ENCODE peak calls at places on chromosomes 3 and 15, in four cellular contexts. One of them, this sample, is unnamed.

GRCh38 chr3:23161896-23162570 is 41.1 kb upstream of the UBE2E2 start:
- DNase-seq in mammary epithelial cell: peak; percentile 17
- DNase-seq in fibroblast of lung: peak; percentile 22
- DNase-seq in HepG2: no peak
- DNase-seq in this sample: no peak

GRCh38 chr3:57998366-57999283 is 9.6 kb upstream of the FLNB start:
- DNase-seq in fibroblast of lung: no peak
- DNase-seq in mammary epithelial cell: peak; percentile 76
- DNase-seq in HepG2: peak; percentile 77
- DNase-seq in this sample: peak; percentile 42

GRCh38 chr15:43998607-43999006 is 171.8 kb downstream of the WDR76 start:
- DNase-seq in HepG2: no peak
- DNase-seq in fibroblast of lung: peak; percentile 70
- DNase-seq in mammary epithelial cell: no peak
- DNase-seq in this sample: peak; percentile 37

GRCh38 chr15:34628577-34629152 is 45.2 kb upstream of the GOLGA8B start:
- DNase-seq in fibroblast of lung: peak; percentile 54
- DNase-seq in HepG2: no peak
- DNase-seq in mammary epithelial cell: peak; percentile 21
- DNase-seq in this sample: no peak

GRCh38 chr3:175818811-175819464 is 959.8 kb downstream of the NAALADL2 start:
- DNase-seq in mammary epithelial cell: peak; percentile 16
- DNase-seq in HepG2: no peak
- DNase-seq in fibroblast of lung: no peak
- DNase-seq in this sample: no peak

GRCh38 chr3:150236683-150237082 is 171.4 kb upstream of the TSC22D2 start:
- DNase-seq in fibroblast of lung: no peak
- DNase-seq in HepG2: no peak
- DNase-seq in mammary epithelial cell: no peak
- DNase-seq in this sample: no peak

GRCh38 chr15:75648156-75649000 is 666 bp downstream of the SNX33 start:
- DNase-seq in fibroblast of lung: peak; percentile 53
- DNase-seq in mammary epithelial cell: peak; percentile 38
- DNase-seq in HepG2: peak; percentile 63
- DNase-seq in this sample: peak; percentile 77

GRCh38 chr15:96559087-96559486 is 228.6 kb downstream of the NR2F2 start:
- DNase-seq in fibroblast of lung: no peak
- DNase-seq in HepG2: no peak
- DNase-seq in mammary epithelial cell: no peak
- DNase-seq in this sample: no peak

GRCh38 chr3:127688416-127689265 is 15.9 kb downstream of the ABTB1 start:
- DNase-seq in fibroblast of lung: peak; percentile 55
- DNase-seq in HepG2: no peak
- DNase-seq in mammary epithelial cell: no peak
- DNase-seq in this sample: no peak

GRCh38 chr15:59689626-59690236 is 611 bp upstream of the BNIP2 start:
- DNase-seq in HepG2: peak; percentile 57
- DNase-seq in mammary epithelial cell: peak; percentile 74
- DNase-seq in fibroblast of lung: peak; percentile 63
- DNase-seq in this sample: no peak

GRCh38 chr3:194322701-194323174 is 28.4 kb downstream of the CPN2 start:
- DNase-seq in fibroblast of lung: peak; percentile 49
- DNase-seq in HepG2: peak; percentile 50
- DNase-seq in mammary epithelial cell: peak; percentile 100
- DNase-seq in this sample: no peak

GRCh38 chr3:100039075-100039474 is 75.2 kb downstream of the FILIP1L start:
- DNase-seq in mammary epithelial cell: no peak
- DNase-seq in HepG2: no peak
- DNase-seq in fibroblast of lung: no peak
- DNase-seq in this sample: no peak

GRCh38 chr15:62712455-62712839 is 330.1 kb upstream of the TPM1 start:
- DNase-seq in mammary epithelial cell: no peak
- DNase-seq in fibroblast of lung: no peak
- DNase-seq in HepG2: no peak
- DNase-seq in this sample: no peak

GRCh38 chr3:146449584-146449983 is 19.8 kb downstream of the PLSCR2 start:
- DNase-seq in HepG2: no peak
- DNase-seq in mammary epithelial cell: no peak
- DNase-seq in fibroblast of lung: no peak
- DNase-seq in this sample: no peak

GRCh38 chr15:64692166-64692565 is 83.2 kb downstream of the RBPMS2 start:
- DNase-seq in fibroblast of lung: no peak
- DNase-seq in mammary epithelial cell: no peak
- DNase-seq in HepG2: no peak
- DNase-seq in this sample: no peak

GRCh38 chr3:196757876-196758739 is 18.5 kb downstream of the PAK2 start:
- DNase-seq in HepG2: no peak
- DNase-seq in fibroblast of lung: peak; percentile 76
- DNase-seq in mammary epithelial cell: peak; percentile 56
- DNase-seq in this sample: no peak

GRCh38 chr3:172612871-172613678 is 89.8 kb upstream of the TNFSF10 start:
- DNase-seq in HepG2: peak; percentile 83
- DNase-seq in mammary epithelial cell: no peak
- DNase-seq in fibroblast of lung: no peak
- DNase-seq in this sample: no peak

GRCh38 chr3:55343486-55344357 is 143.4 kb downstream of the WNT5A start:
- DNase-seq in fibroblast of lung: no peak
- DNase-seq in mammary epithelial cell: no peak
- DNase-seq in HepG2: no peak
- DNase-seq in this sample: no peak

GRCh38 chr3:16476636-16477035 is 36.9 kb downstream of the RFTN1 start:
- DNase-seq in fibroblast of lung: peak; percentile 98
- DNase-seq in HepG2: no peak
- DNase-seq in mammary epithelial cell: peak; percentile 20
- DNase-seq in this sample: no peak

GRCh38 chr3:196740476-196741400 is 1.1 kb downstream of the PAK2 start:
- DNase-seq in HepG2: peak; percentile 45
- DNase-seq in fibroblast of lung: peak; percentile 55
- DNase-seq in mammary epithelial cell: peak; percentile 48
- DNase-seq in this sample: peak; percentile 57

GRCh38 chr3:44337253-44337652 is 1.3 kb upstream of the TCAIM start:
- DNase-seq in mammary epithelial cell: no peak
- DNase-seq in fibroblast of lung: no peak
- DNase-seq in HepG2: no peak
- DNase-seq in this sample: no peak

GRCh38 chr3:74129056-74129455 is 485.4 kb downstream of the CNTN3 start:
- DNase-seq in mammary epithelial cell: no peak
- DNase-seq in fibroblast of lung: no peak
- DNase-seq in HepG2: no peak
- DNase-seq in this sample: no peak

GRCh38 chr3:176647988-176648387 is 549.3 kb downstream of the TBL1XR1 start:
- DNase-seq in HepG2: no peak
- DNase-seq in fibroblast of lung: no peak
- DNase-seq in mammary epithelial cell: no peak
- DNase-seq in this sample: no peak

GRCh38 chr3:3200632-3201212 is 21.2 kb upstream of the CRBN start:
- DNase-seq in HepG2: peak; percentile 71
- DNase-seq in fibroblast of lung: peak; percentile 72
- DNase-seq in mammary epithelial cell: peak; percentile 46
- DNase-seq in this sample: peak; percentile 38

GRCh38 chr3:18423401-18424212 is 1.5 kb downstream of the SATB1 start:
- DNase-seq in fibroblast of lung: peak; percentile 66
- DNase-seq in HepG2: no peak
- DNase-seq in mammary epithelial cell: peak; percentile 46
- DNase-seq in this sample: peak; percentile 43

GRCh38 chr15:97683816-97684215 is 276.7 kb upstream of the ARRDC4 start:
- DNase-seq in HepG2: no peak
- DNase-seq in fibroblast of lung: no peak
- DNase-seq in mammary epithelial cell: no peak
- DNase-seq in this sample: no peak

GRCh38 chr3:47347217-47347801 is 33.5 kb upstream of the PTPN23 start:
- DNase-seq in fibroblast of lung: peak; percentile 68
- DNase-seq in mammary epithelial cell: peak; percentile 47
- DNase-seq in HepG2: no peak
- DNase-seq in this sample: no peak

GRCh38 chr15:89885611-89886010 is 8.2 kb downstream of the AP3S2 start:
- DNase-seq in mammary epithelial cell: no peak
- DNase-seq in HepG2: no peak
- DNase-seq in fibroblast of lung: no peak
- DNase-seq in this sample: no peak

GRCh38 chr15:65790692-65791334 is 1.3 kb downstream of the DENND4A start:
- DNase-seq in fibroblast of lung: peak; percentile 70
- DNase-seq in mammary epithelial cell: no peak
- DNase-seq in HepG2: no peak
- DNase-seq in this sample: peak; percentile 35

GRCh38 chr15:59791646-59792208 is 102.6 kb upstream of the BNIP2 start:
- DNase-seq in mammary epithelial cell: no peak
- DNase-seq in fibroblast of lung: no peak
- DNase-seq in HepG2: no peak
- DNase-seq in this sample: no peak

GRCh38 chr15:28955686-28956421 is 70.1 kb downstream of the APBA2 start:
- DNase-seq in mammary epithelial cell: no peak
- DNase-seq in fibroblast of lung: peak; percentile 42
- DNase-seq in HepG2: no peak
- DNase-seq in this sample: no peak

GRCh38 chr15:33068531-33068990 is 126.0 kb downstream of the FMN1 start:
- DNase-seq in HepG2: peak; percentile 6
- DNase-seq in mammary epithelial cell: peak; percentile 86
- DNase-seq in fibroblast of lung: peak; percentile 59
- DNase-seq in this sample: peak; percentile 50

GRCh38 chr15:78855746-78856145 is 16.9 kb upstream of the MORF4L1 start:
- DNase-seq in fibroblast of lung: no peak
- DNase-seq in HepG2: no peak
- DNase-seq in mammary epithelial cell: peak; percentile 39
- DNase-seq in this sample: no peak

GRCh38 chr15:96330064-96330449 is 443 bp upstream of the NR2F2 start:
- DNase-seq in mammary epithelial cell: peak; percentile 76
- DNase-seq in HepG2: no peak
- DNase-seq in fibroblast of lung: peak; percentile 90
- DNase-seq in this sample: no peak

GRCh38 chr15:45331977-45332376 is 46.4 kb downstream of the GATM start:
- DNase-seq in mammary epithelial cell: no peak
- DNase-seq in fibroblast of lung: peak; percentile 5
- DNase-seq in HepG2: no peak
- DNase-seq in this sample: no peak

GRCh38 chr3:178703268-178703975 is 167.2 kb downstream of the KCNMB2 start:
- DNase-seq in mammary epithelial cell: peak; percentile 80
- DNase-seq in HepG2: no peak
- DNase-seq in fibroblast of lung: peak; percentile 96
- DNase-seq in this sample: no peak

GRCh38 chr3:69323941-69324340 is 61.9 kb downstream of the FRMD4B start:
- DNase-seq in mammary epithelial cell: no peak
- DNase-seq in HepG2: no peak
- DNase-seq in fibroblast of lung: no peak
- DNase-seq in this sample: no peak
- H4K20me1 ChIP-seq in mammary epithelial cell: no peaks in the 10 kb centered on the region
- H4K20me1 ChIP-seq in HepG2: no peaks in the 10 kb centered on the region
- H4K20me1 ChIP-seq in fibroblast of lung: no peaks in the 10 kb centered on the region
- H4K20me1 ChIP-seq in this sample: no peaks in the 10 kb centered on the region

GRCh38 chr3:65550137-65550536 is 488.6 kb downstream of the MAGI1 start:
- DNase-seq in fibroblast of lung: no peak
- DNase-seq in HepG2: no peak
- DNase-seq in mammary epithelial cell: no peak
- DNase-seq in this sample: no peak
- H4K20me1 ChIP-seq in fibroblast of lung: no peaks in the 10 kb centered on the region
- H4K20me1 ChIP-seq in HepG2: peaks cover 43% of the 10 kb centered on the region
- H4K20me1 ChIP-seq in mammary epithelial cell: no peaks in the 10 kb centered on the region
- H4K20me1 ChIP-seq in this sample: peaks cover 7% of the 10 kb centered on the region

GRCh38 chr15:73608475-73608874 is 24.7 kb downstream of the NPTN start:
- DNase-seq in mammary epithelial cell: no peak
- DNase-seq in HepG2: no peak
- DNase-seq in fibroblast of lung: no peak
- DNase-seq in this sample: no peak
- H4K20me1 ChIP-seq in mammary epithelial cell: peaks cover 3% of the 10 kb centered on the region
- H4K20me1 ChIP-seq in HepG2: peaks cover 23% of the 10 kb centered on the region
- H4K20me1 ChIP-seq in fibroblast of lung: no peaks in the 10 kb centered on the region
- H4K20me1 ChIP-seq in this sample: peaks cover 91% of the 10 kb centered on the region

GRCh38 chr15:69452702-69453513 is at the start of gene RPLP1:
- DNase-seq in mammary epithelial cell: peak; percentile 90
- DNase-seq in HepG2: no peak
- DNase-seq in fibroblast of lung: peak; percentile 96
- DNase-seq in this sample: peak; percentile 97
- H4K20me1 ChIP-seq in mammary epithelial cell: peaks cover 23% of the 10 kb centered on the region
- H4K20me1 ChIP-seq in HepG2: peaks cover 40% of the 10 kb centered on the region
- H4K20me1 ChIP-seq in fibroblast of lung: peaks cover 6% of the 10 kb centered on the region
- H4K20me1 ChIP-seq in this sample: peaks cover 49% of the 10 kb centered on the region

GRCh38 chr3:52130966-52131637 is 23.1 kb downstream of the POC1A start:
- DNase-seq in fibroblast of lung: no peak
- DNase-seq in mammary epithelial cell: no peak
- DNase-seq in HepG2: no peak
- DNase-seq in this sample: no peak

GRCh38 chr3:52135332-52135731 is 18.9 kb downstream of the POC1A start:
- DNase-seq in HepG2: no peak
- DNase-seq in mammary epithelial cell: no peak
- DNase-seq in fibroblast of lung: no peak
- DNase-seq in this sample: no peak

GRCh38 chr3:52136513-52136912 is 17.7 kb downstream of the POC1A start:
- DNase-seq in fibroblast of lung: peak; percentile 40
- DNase-seq in HepG2: no peak
- DNase-seq in mammary epithelial cell: no peak
- DNase-seq in this sample: peak; percentile 42

GRCh38 chr3:52134761-52135160 is 19.5 kb downstream of the POC1A start:
- DNase-seq in HepG2: no peak
- DNase-seq in mammary epithelial cell: no peak
- DNase-seq in fibroblast of lung: no peak
- DNase-seq in this sample: no peak

DNA sequence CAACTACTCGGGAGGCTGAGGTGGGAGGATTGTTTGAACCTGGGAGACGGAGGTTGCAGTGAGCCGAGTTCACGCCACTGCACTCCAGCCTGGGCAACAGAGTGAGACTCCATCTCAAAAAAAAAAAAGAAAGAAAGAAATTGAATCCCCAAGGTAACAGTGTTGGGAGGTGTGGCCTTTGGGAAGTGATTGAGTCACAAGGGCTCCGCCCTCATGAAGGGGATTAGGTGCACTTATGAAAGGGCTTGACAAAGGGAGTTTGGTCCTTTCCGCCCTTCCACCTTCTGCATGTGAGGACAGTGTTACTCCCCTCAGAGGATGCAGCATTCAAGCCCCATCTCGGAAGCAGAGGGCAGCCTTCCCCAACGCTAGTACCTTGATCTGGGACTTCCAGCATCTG is 21.3 kb downstream of the POC1A start:
- DNase-seq in fibroblast of lung: no peak
- DNase-seq in mammary epithelial cell: no peak
- DNase-seq in HepG2: no peak
- DNase-seq in this sample: no peak
- H4K20me1 ChIP-seq in fibroblast of lung: no peaks in the 10 kb centered on the region
- H4K20me1 ChIP-seq in mammary epithelial cell: no peaks in the 10 kb centered on the region
- H4K20me1 ChIP-seq in HepG2: no peaks in the 10 kb centered on the region
- H4K20me1 ChIP-seq in this sample: no peaks in the 10 kb centered on the region

GRCh38 chr15:67134577-67135492 is 69.4 kb downstream of the SMAD3 start:
- DNase-seq in mammary epithelial cell: no peak
- DNase-seq in HepG2: no peak
- DNase-seq in fibroblast of lung: no peak
- DNase-seq in this sample: no peak
- H4K20me1 ChIP-seq in mammary epithelial cell: no peaks in the 10 kb centered on the region
- H4K20me1 ChIP-seq in HepG2: peaks cover 82% of the 10 kb centered on the region
- H4K20me1 ChIP-seq in fibroblast of lung: no peaks in the 10 kb centered on the region
- H4K20me1 ChIP-seq in this sample: no peaks in the 10 kb centered on the region

This sample was measured in SK-N-SH.